ENCODE peak calls at places on chromosomes 7 and 10, in nine cellular contexts. One of them, this sample, is unnamed.

GRCh38 chr7:146116452-146117219 is at the start of gene CNTNAP2:
- DNase-seq in HCT116: no peak
- DNase-seq in SW480: no peak
- DNase-seq in brain microvascular endothelial cell: peak; percentile 35
- DNase-seq in NCI-H1105: peak; percentile 59
- DNase-seq in NCI-H1694 treated with DMSO at 0.1 percent for 48 hours: peak; percentile 28
- DNase-seq in cardiac muscle cell: peak; percentile 75
- DNase-seq in CD8-positive, alpha-beta memory T cell: no peak
- DNase-seq in AG08396: peak; percentile 7
- DNase-seq in this sample: no peak

GRCh38 chr7:31043035-31043434 is 9.1 kb upstream of the ADCYAP1R1 start:
- DNase-seq in HCT116: no peak
- DNase-seq in SW480: no peak
- DNase-seq in brain microvascular endothelial cell: no peak
- DNase-seq in NCI-H1105: no peak
- DNase-seq in NCI-H1694 treated with DMSO at 0.1 percent for 48 hours: peak; percentile 81
- DNase-seq in cardiac muscle cell: no peak
- DNase-seq in CD8-positive, alpha-beta memory T cell: no peak
- DNase-seq in AG08396: no peak
- DNase-seq in this sample: no peak

GRCh38 chr7:77330169-77330882 is 85.8 kb downstream of the GSAP start:
- DNase-seq in HCT116: no peak
- DNase-seq in SW480: no peak
- DNase-seq in brain microvascular endothelial cell: no peak
- DNase-seq in NCI-H1105: no peak
- DNase-seq in NCI-H1694 treated with DMSO at 0.1 percent for 48 hours: no peak
- DNase-seq in cardiac muscle cell: peak; percentile 28
- DNase-seq in CD8-positive, alpha-beta memory T cell: no peak
- DNase-seq in AG08396: no peak
- DNase-seq in this sample: no peak

GRCh38 chr10:31526178-31526577 is 207.2 kb downstream of the ZEB1 start:
- DNase-seq in HCT116: no peak
- DNase-seq in SW480: no peak
- DNase-seq in brain microvascular endothelial cell: no peak
- DNase-seq in NCI-H1105: no peak
- DNase-seq in NCI-H1694 treated with DMSO at 0.1 percent for 48 hours: no peak
- DNase-seq in cardiac muscle cell: no peak
- DNase-seq in CD8-positive, alpha-beta memory T cell: no peak
- DNase-seq in AG08396: no peak
- DNase-seq in this sample: no peak

GRCh38 chr10:119250641-119251314 is 43.4 kb downstream of the GRK5 start:
- DNase-seq in HCT116: no peak
- DNase-seq in SW480: no peak
- DNase-seq in brain microvascular endothelial cell: peak; percentile 91
- DNase-seq in NCI-H1105: no peak
- DNase-seq in NCI-H1694 treated with DMSO at 0.1 percent for 48 hours: no peak
- DNase-seq in cardiac muscle cell: peak; percentile 85
- DNase-seq in CD8-positive, alpha-beta memory T cell: no peak
- DNase-seq in AG08396: peak; percentile 59
- DNase-seq in this sample: no peak

GRCh38 chr10:77641788-77642397 is 4.3 kb upstream of the KCNMA1 start:
- DNase-seq in HCT116: peak; percentile 64
- DNase-seq in SW480: peak; percentile 70
- DNase-seq in brain microvascular endothelial cell: peak; percentile 89
- DNase-seq in NCI-H1105: peak; percentile 53
- DNase-seq in NCI-H1694 treated with DMSO at 0.1 percent for 48 hours: peak; percentile 84
- DNase-seq in cardiac muscle cell: peak; percentile 83
- DNase-seq in CD8-positive, alpha-beta memory T cell: peak; percentile 34
- DNase-seq in AG08396: peak; percentile 69
- DNase-seq in this sample: peak; percentile 4

GRCh38 chr7:135856356-135857144 is 107.9 kb upstream of the FAM180A start:
- DNase-seq in HCT116: no peak
- DNase-seq in SW480: no peak
- DNase-seq in brain microvascular endothelial cell: peak; percentile 5
- DNase-seq in NCI-H1105: no peak
- DNase-seq in NCI-H1694 treated with DMSO at 0.1 percent for 48 hours: no peak
- DNase-seq in cardiac muscle cell: peak; percentile 72
- DNase-seq in CD8-positive, alpha-beta memory T cell: no peak
- DNase-seq in AG08396: no peak
- DNase-seq in this sample: no peak

GRCh38 chr7:29957921-29958320 is 31.7 kb downstream of the SCRN1 start:
- DNase-seq in HCT116: no peak
- DNase-seq in SW480: no peak
- DNase-seq in brain microvascular endothelial cell: no peak
- DNase-seq in NCI-H1105: peak; percentile 32
- DNase-seq in NCI-H1694 treated with DMSO at 0.1 percent for 48 hours: peak; percentile 79
- DNase-seq in cardiac muscle cell: no peak
- DNase-seq in CD8-positive, alpha-beta memory T cell: no peak
- DNase-seq in AG08396: no peak
- DNase-seq in this sample: no peak

GRCh38 chr7:18958627-18959026 is 158.8 kb downstream of the TWIST1 start:
- DNase-seq in HCT116: no peak
- DNase-seq in SW480: no peak
- DNase-seq in brain microvascular endothelial cell: peak; percentile 21
- DNase-seq in NCI-H1105: no peak
- DNase-seq in NCI-H1694 treated with DMSO at 0.1 percent for 48 hours: no peak
- DNase-seq in cardiac muscle cell: peak; percentile 35
- DNase-seq in CD8-positive, alpha-beta memory T cell: no peak
- DNase-seq in AG08396: peak; percentile 18
- DNase-seq in this sample: no peak

GRCh38 chr7:151426486-151426905 is 13.4 kb downstream of the CRYGN start:
- DNase-seq in HCT116: peak; percentile 60
- DNase-seq in SW480: peak; percentile 84
- DNase-seq in brain microvascular endothelial cell: peak; percentile 85
- DNase-seq in NCI-H1105: no peak
- DNase-seq in NCI-H1694 treated with DMSO at 0.1 percent for 48 hours: no peak
- DNase-seq in cardiac muscle cell: peak; percentile 99
- DNase-seq in CD8-positive, alpha-beta memory T cell: no peak
- DNase-seq in AG08396: peak; percentile 81
- DNase-seq in this sample: no peak

GRCh38 chr10:52573347-52573746 is 199.2 kb downstream of the MBL2 start:
- DNase-seq in HCT116: no peak
- DNase-seq in SW480: no peak
- DNase-seq in brain microvascular endothelial cell: no peak
- DNase-seq in NCI-H1105: no peak
- DNase-seq in NCI-H1694 treated with DMSO at 0.1 percent for 48 hours: no peak
- DNase-seq in cardiac muscle cell: no peak
- DNase-seq in CD8-positive, alpha-beta memory T cell: no peak
- DNase-seq in AG08396: no peak
- DNase-seq in this sample: no peak

GRCh38 chr7:159218216-159219006 is 73.7 kb upstream of the VIPR2 start:
- DNase-seq in HCT116: no peak
- DNase-seq in SW480: no peak
- DNase-seq in brain microvascular endothelial cell: no peak
- DNase-seq in NCI-H1105: no peak
- DNase-seq in NCI-H1694 treated with DMSO at 0.1 percent for 48 hours: no peak
- DNase-seq in cardiac muscle cell: no peak
- DNase-seq in CD8-positive, alpha-beta memory T cell: no peak
- DNase-seq in AG08396: no peak
- DNase-seq in this sample: no peak

GRCh38 chr10:23965880-23966279 is 243.1 kb upstream of the KIAA1217 start:
- DNase-seq in HCT116: no peak
- DNase-seq in SW480: no peak
- DNase-seq in brain microvascular endothelial cell: no peak
- DNase-seq in NCI-H1105: no peak
- DNase-seq in NCI-H1694 treated with DMSO at 0.1 percent for 48 hours: peak; percentile 1
- DNase-seq in cardiac muscle cell: no peak
- DNase-seq in CD8-positive, alpha-beta memory T cell: no peak
- DNase-seq in AG08396: no peak
- DNase-seq in this sample: no peak

This sample was measured in CD4-positive, alpha-beta T cell.